ENCODE peak calls at places on chromosome 6, in nine cellular contexts. One of them, this sample, is unnamed. For H3K4me1, the result is how much of the 10 kb centered on the place peaks cover.

GRCh38 chr6:157091832-157092231 is 231.5 kb downstream of the TMEM242 start:
- DNase-seq in PC-9: no peak
- DNase-seq in A549: no peak
- DNase-seq in effector memory CD4-positive, alpha-beta T cell: no peak
- DNase-seq in astrocyte: no peak
- DNase-seq in esophagus squamous epithelium: no peak
- DNase-seq in heart left ventricle: no peak
- DNase-seq in suprapubic skin: no peak
- DNase-seq in mesendoderm: no peak
- DNase-seq in this sample: no peak

GRCh38 chr6:127952176-127952575 is 51.3 kb upstream of the THEMIS start:
- DNase-seq in suprapubic skin: no peak
- DNase-seq in A549: no peak
- DNase-seq in PC-9: no peak
- DNase-seq in heart left ventricle: no peak
- DNase-seq in mesendoderm: no peak
- DNase-seq in esophagus squamous epithelium: no peak
- DNase-seq in astrocyte: no peak
- DNase-seq in effector memory CD4-positive, alpha-beta T cell: no peak
- DNase-seq in this sample: no peak

GRCh38 chr6:10510592-10511367 is 10.4 kb upstream of the GCNT2 start:
- DNase-seq in suprapubic skin: no peak
- DNase-seq in A549: peak
- DNase-seq in PC-9: no peak
- DNase-seq in esophagus squamous epithelium: no peak
- DNase-seq in effector memory CD4-positive, alpha-beta T cell: no peak
- DNase-seq in heart left ventricle: peak
- DNase-seq in mesendoderm: peak
- DNase-seq in astrocyte: no peak
- DNase-seq in this sample: peak

GRCh38 chr6:28940859-28941680 is 17.3 kb upstream of the TRIM27 start:
- DNase-seq in effector memory CD4-positive, alpha-beta T cell: peak
- DNase-seq in esophagus squamous epithelium: no peak
- DNase-seq in suprapubic skin: peak
- DNase-seq in heart left ventricle: peak
- DNase-seq in A549: no peak
- DNase-seq in PC-9: peak
- DNase-seq in astrocyte: peak
- DNase-seq in mesendoderm: peak
- DNase-seq in this sample: peak

GRCh38 chr6:139708342-139709199 is 334.1 kb upstream of the CITED2 start:
- DNase-seq in PC-9: peak
- DNase-seq in heart left ventricle: no peak
- DNase-seq in effector memory CD4-positive, alpha-beta T cell: no peak
- DNase-seq in astrocyte: peak
- DNase-seq in A549: peak
- DNase-seq in esophagus squamous epithelium: no peak
- DNase-seq in suprapubic skin: no peak
- DNase-seq in mesendoderm: peak
- DNase-seq in this sample: no peak

GRCh38 chr6:158033751-158034702 is 52.4 kb downstream of the SYNJ2 start:
- DNase-seq in heart left ventricle: no peak
- DNase-seq in PC-9: no peak
- DNase-seq in astrocyte: no peak
- DNase-seq in effector memory CD4-positive, alpha-beta T cell: no peak
- DNase-seq in suprapubic skin: peak
- DNase-seq in A549: no peak
- DNase-seq in mesendoderm: no peak
- DNase-seq in esophagus squamous epithelium: no peak
- DNase-seq in this sample: no peak

GRCh38 chr6:9540126-9540525 is 874.7 kb downstream of the TFAP2A start:
- DNase-seq in astrocyte: peak
- DNase-seq in A549: no peak
- DNase-seq in esophagus squamous epithelium: no peak
- DNase-seq in effector memory CD4-positive, alpha-beta T cell: no peak
- DNase-seq in mesendoderm: no peak
- DNase-seq in PC-9: no peak
- DNase-seq in heart left ventricle: no peak
- DNase-seq in suprapubic skin: no peak
- DNase-seq in this sample: no peak

GRCh38 chr6:75934643-75935472 is 137.6 kb downstream of the IMPG1 start:
- DNase-seq in effector memory CD4-positive, alpha-beta T cell: no peak
- DNase-seq in mesendoderm: peak
- DNase-seq in suprapubic skin: no peak
- DNase-seq in esophagus squamous epithelium: no peak
- DNase-seq in astrocyte: peak
- DNase-seq in PC-9: no peak
- DNase-seq in heart left ventricle: peak
- DNase-seq in A549: peak
- DNase-seq in this sample: peak

GRCh38 chr6:168427184-168427583 is 13.8 kb upstream of the SMOC2 start:
- DNase-seq in effector memory CD4-positive, alpha-beta T cell: no peak
- DNase-seq in PC-9: no peak
- DNase-seq in heart left ventricle: no peak
- DNase-seq in suprapubic skin: no peak
- DNase-seq in mesendoderm: no peak
- DNase-seq in A549: no peak
- DNase-seq in astrocyte: no peak
- DNase-seq in esophagus squamous epithelium: no peak
- DNase-seq in this sample: no peak

GRCh38 chr6:154543638-154544037 is 33.2 kb upstream of the CNKSR3 start:
- DNase-seq in A549: no peak
- DNase-seq in esophagus squamous epithelium: no peak
- DNase-seq in suprapubic skin: no peak
- DNase-seq in effector memory CD4-positive, alpha-beta T cell: no peak
- DNase-seq in heart left ventricle: no peak
- DNase-seq in astrocyte: peak
- DNase-seq in mesendoderm: no peak
- DNase-seq in PC-9: no peak
- DNase-seq in this sample: no peak

GRCh38 chr6:32840604-32841246 is 2.2 kb upstream of the TAP2 start:
- DNase-seq in mesendoderm: no peak
- DNase-seq in heart left ventricle: no peak
- DNase-seq in effector memory CD4-positive, alpha-beta T cell: no peak
- DNase-seq in A549: no peak
- DNase-seq in PC-9: no peak
- DNase-seq in astrocyte: no peak
- DNase-seq in esophagus squamous epithelium: no peak
- DNase-seq in suprapubic skin: no peak
- DNase-seq in this sample: no peak

GRCh38 chr6:31665501-31666336 is at the start of gene CSNK2B:
- DNase-seq in esophagus squamous epithelium: peak
- DNase-seq in A549: peak
- DNase-seq in effector memory CD4-positive, alpha-beta T cell: peak
- DNase-seq in mesendoderm: peak
- DNase-seq in PC-9: peak
- DNase-seq in heart left ventricle: peak
- DNase-seq in suprapubic skin: peak
- DNase-seq in astrocyte: peak
- DNase-seq in this sample: peak
- H3K4me1 ChIP-seq in esophagus squamous epithelium: under half
- H3K4me1 ChIP-seq in A549: under half
- H3K4me1 ChIP-seq in effector memory CD4-positive, alpha-beta T cell: under half
- H3K4me1 ChIP-seq in mesendoderm: under half
- H3K4me1 ChIP-seq in PC-9: under half
- H3K4me1 ChIP-seq in heart left ventricle: under half
- H3K4me1 ChIP-seq in suprapubic skin: half or more
- H3K4me1 ChIP-seq in astrocyte: under half
- H3K4me1 ChIP-seq in this sample: under half

DNA sequence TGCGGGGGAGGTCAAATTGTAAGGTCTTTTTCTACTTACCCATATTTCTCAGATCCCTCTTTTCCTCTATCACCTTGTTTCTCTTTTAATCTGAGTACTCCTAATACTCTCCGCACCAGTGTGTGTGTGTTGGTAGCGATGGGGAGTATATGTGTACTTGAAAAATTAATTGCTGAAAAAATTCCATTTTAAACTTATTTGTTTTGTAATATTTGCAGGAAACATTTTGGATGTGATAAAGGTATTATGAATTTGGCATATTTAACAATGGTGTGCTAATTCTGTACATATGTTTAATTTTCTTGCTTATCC is 48.1 kb upstream of the MLIP start:
- DNase-seq in suprapubic skin: no peak
- DNase-seq in astrocyte: no peak
- DNase-seq in PC-9: no peak
- DNase-seq in A549: no peak
- DNase-seq in effector memory CD4-positive, alpha-beta T cell: no peak
- DNase-seq in mesendoderm: no peak
- DNase-seq in heart left ventricle: no peak
- DNase-seq in esophagus squamous epithelium: no peak
- DNase-seq in this sample: no peak
- H3K4me3 ChIP-seq in suprapubic skin: no peak
- H3K4me3 ChIP-seq in astrocyte: no peak
- H3K4me3 ChIP-seq in PC-9: no peak
- H3K4me3 ChIP-seq in A549: no peak
- H3K4me3 ChIP-seq in effector memory CD4-positive, alpha-beta T cell: no peak
- H3K4me3 ChIP-seq in mesendoderm: no peak
- H3K4me3 ChIP-seq in heart left ventricle: no peak
- H3K4me3 ChIP-seq in esophagus squamous epithelium: no peak
- H3K4me3 ChIP-seq in this sample: no peak

GRCh38 chr6:4776967-4777925 is 1.0 kb downstream of the CDYL start:
- DNase-seq in esophagus squamous epithelium: no peak
- DNase-seq in mesendoderm: peak
- DNase-seq in PC-9: no peak
- DNase-seq in suprapubic skin: peak
- DNase-seq in heart left ventricle: peak
- DNase-seq in astrocyte: peak
- DNase-seq in A549: no peak
- DNase-seq in effector memory CD4-positive, alpha-beta T cell: no peak
- DNase-seq in this sample: peak
- H3K4me1 ChIP-seq in esophagus squamous epithelium: under half
- H3K4me1 ChIP-seq in mesendoderm: under half
- H3K4me1 ChIP-seq in PC-9: under half
- H3K4me1 ChIP-seq in suprapubic skin: under half
- H3K4me1 ChIP-seq in heart left ventricle: under half
- H3K4me1 ChIP-seq in astrocyte: under half
- H3K4me1 ChIP-seq in A549: under half
- H3K4me1 ChIP-seq in effector memory CD4-positive, alpha-beta T cell: under half
- H3K4me1 ChIP-seq in this sample: under half

GRCh38 chr6:159973406-159973805 is 4.5 kb downstream of the IGF2R start:
- DNase-seq in A549: no peak
- DNase-seq in suprapubic skin: no peak
- DNase-seq in esophagus squamous epithelium: no peak
- DNase-seq in mesendoderm: no peak
- DNase-seq in effector memory CD4-positive, alpha-beta T cell: no peak
- DNase-seq in PC-9: no peak
- DNase-seq in heart left ventricle: no peak
- DNase-seq in astrocyte: no peak
- DNase-seq in this sample: no peak

GRCh38 chr6:159970659-159971063 is 1.8 kb downstream of the IGF2R start:
- DNase-seq in effector memory CD4-positive, alpha-beta T cell: no peak
- DNase-seq in PC-9: no peak
- DNase-seq in heart left ventricle: no peak
- DNase-seq in mesendoderm: no peak
- DNase-seq in astrocyte: no peak
- DNase-seq in A549: no peak
- DNase-seq in suprapubic skin: peak
- DNase-seq in esophagus squamous epithelium: no peak
- DNase-seq in this sample: no peak

GRCh38 chr6:159972506-159973268 is 3.8 kb downstream of the IGF2R start:
- DNase-seq in heart left ventricle: no peak
- DNase-seq in mesendoderm: no peak
- DNase-seq in esophagus squamous epithelium: no peak
- DNase-seq in suprapubic skin: no peak
- DNase-seq in effector memory CD4-positive, alpha-beta T cell: no peak
- DNase-seq in astrocyte: no peak
- DNase-seq in PC-9: no peak
- DNase-seq in A549: no peak
- DNase-seq in this sample: no peak

GRCh38 chr6:159969921-159970320 is 1.0 kb downstream of the IGF2R start:
- DNase-seq in astrocyte: peak
- DNase-seq in effector memory CD4-positive, alpha-beta T cell: no peak
- DNase-seq in heart left ventricle: peak
- DNase-seq in suprapubic skin: peak
- DNase-seq in esophagus squamous epithelium: no peak
- DNase-seq in A549: peak
- DNase-seq in PC-9: peak
- DNase-seq in mesendoderm: peak
- DNase-seq in this sample: peak

GRCh38 chr6:159971341-159972178 is 2.7 kb downstream of the IGF2R start:
- DNase-seq in astrocyte: no peak
- DNase-seq in mesendoderm: no peak
- DNase-seq in esophagus squamous epithelium: no peak
- DNase-seq in suprapubic skin: no peak
- DNase-seq in PC-9: no peak
- DNase-seq in A549: no peak
- DNase-seq in effector memory CD4-positive, alpha-beta T cell: no peak
- DNase-seq in heart left ventricle: no peak
- DNase-seq in this sample: no peak
- H3K4me3 ChIP-seq in astrocyte: no peak
- H3K4me3 ChIP-seq in mesendoderm: no peak
- H3K4me3 ChIP-seq in esophagus squamous epithelium: no peak
- H3K4me3 ChIP-seq in suprapubic skin: no peak
- H3K4me3 ChIP-seq in PC-9: no peak
- H3K4me3 ChIP-seq in A549: no peak
- H3K4me3 ChIP-seq in effector memory CD4-positive, alpha-beta T cell: peak
- H3K4me3 ChIP-seq in heart left ventricle: no peak
- H3K4me3 ChIP-seq in this sample: no peak

DNA sequence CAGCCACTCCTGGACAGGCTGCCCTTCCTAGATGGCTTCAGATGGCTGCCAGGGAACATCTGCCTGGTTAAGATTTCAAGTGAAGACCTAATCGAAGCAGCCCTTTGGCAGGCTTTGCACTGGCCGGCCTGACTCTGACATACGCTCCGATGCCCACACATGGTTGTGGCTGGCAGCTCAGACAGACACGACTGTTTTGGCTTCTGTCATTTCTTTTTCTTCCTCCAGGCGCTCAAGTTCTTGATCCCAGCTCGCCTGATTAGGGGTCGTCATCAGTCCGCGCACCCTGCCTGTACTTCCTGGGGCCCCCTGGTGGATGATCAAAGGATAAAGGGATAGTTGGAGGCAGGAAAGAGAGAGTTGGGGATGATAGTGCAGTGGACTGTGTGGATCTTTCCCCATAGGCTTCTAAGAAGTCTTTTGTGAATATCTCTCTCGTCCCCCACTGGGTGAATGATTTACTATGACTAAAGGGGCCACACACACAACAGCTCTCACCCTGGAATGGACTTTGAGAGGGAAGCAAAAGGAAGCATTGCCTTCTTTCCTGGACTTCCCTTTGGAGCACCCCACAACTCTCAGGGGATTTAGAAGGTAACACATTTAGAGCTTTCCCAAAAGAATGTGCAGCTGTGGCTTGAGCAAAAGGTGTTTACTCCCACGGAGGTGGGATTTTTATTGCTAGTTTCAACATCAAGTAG is 21.4 kb upstream of the TRAM2 start:
- DNase-seq in heart left ventricle: peak
- DNase-seq in effector memory CD4-positive, alpha-beta T cell: no peak
- DNase-seq in mesendoderm: peak
- DNase-seq in esophagus squamous epithelium: no peak
- DNase-seq in suprapubic skin: peak
- DNase-seq in A549: peak
- DNase-seq in astrocyte: peak
- DNase-seq in PC-9: no peak
- DNase-seq in this sample: peak
- H3K4me1 ChIP-seq in heart left ventricle: under half
- H3K4me1 ChIP-seq in effector memory CD4-positive, alpha-beta T cell: under half
- H3K4me1 ChIP-seq in mesendoderm: under half
- H3K4me1 ChIP-seq in esophagus squamous epithelium: under half
- H3K4me1 ChIP-seq in suprapubic skin: under half
- H3K4me1 ChIP-seq in A549: under half
- H3K4me1 ChIP-seq in astrocyte: under half
- H3K4me1 ChIP-seq in PC-9: under half
- H3K4me1 ChIP-seq in this sample: half or more

This sample was measured in OCI-LY7.